ENCODE peak calls at places on chromosomes 6 and 20, in ten cellular contexts. L is SK-N-SH, P is H1, Y is stomach, V is A549, M is transverse colon, F is HepG2, R is esophagus muscularis mucosa, J is K562, E is ovary. Z is an unnamed sample.

GRCh38 chr20:956330-956951 is 40.3 kb upstream of the ANGPT4 start:
- DNase-seq in F (peak; percentile 74), J (peak; percentile 21), R (no peak), L (peak; percentile 87), M (peak; percentile 61), V (peak; percentile 89), E (peak; percentile 82), Y (peak; percentile 77), P (peak; percentile 53), Z (peak; percentile 58)

GRCh38 chr6:17204548-17204947 is 76.6 kb upstream of the RBM24 start:
- DNase-seq in E (no peak), P (no peak), M (no peak), R (no peak), J (no peak), L (no peak), Y (no peak), V (no peak), F (no peak), Z (no peak)

GRCh38 chr6:121951918-121952379 is 447.5 kb upstream of the HSF2 start:
- DNase-seq in L (no peak), V (no peak), M (no peak), Y (no peak), P (no peak), J (no peak), R (no peak), F (no peak), E (no peak), Z (no peak)

GRCh38 chr20:61120595-61121515 is 131.2 kb upstream of the CDH4 start:
- DNase-seq in F (peak; percentile 67), V (no peak), J (no peak), M (no peak), R (no peak), E (no peak), P (peak; percentile 25), L (no peak), Y (no peak), Z (peak; percentile 71)

GRCh38 chr20:64107736-64108457 is 532 bp upstream of the NPBWR2 start:
- DNase-seq in M (peak; percentile 6), E (no peak), J (no peak), P (no peak), R (no peak), V (no peak), Y (no peak), L (no peak), F (no peak), Z (no peak)

GRCh38 chr20:38674178-38675133 is 49.8 kb upstream of the SLC32A1 start:
- DNase-seq in V (no peak), P (peak; percentile 71), E (peak; percentile 66), L (peak; percentile 99), R (no peak), M (peak; percentile 11), F (no peak), J (peak; percentile 99), Y (no peak), Z (no peak)

GRCh38 chr6:3421763-3422456 is 34.9 kb downstream of the SLC22A23 start:
- DNase-seq in J (peak; percentile 40), Y (no peak), F (no peak), R (no peak), M (no peak), V (no peak), P (no peak), E (no peak), L (no peak), Z (no peak)

GRCh38 chr6:30902709-30903108 is 5.3 kb upstream of the GTF2H4 start:
- DNase-seq in L (no peak), V (no peak), E (no peak), F (no peak), M (no peak), J (no peak), Y (no peak), P (no peak), R (no peak), Z (no peak)

GRCh38 chr6:8017276-8017701 is 46.9 kb downstream of the BLOC1S5 start:
- DNase-seq in M (no peak), J (no peak), R (no peak), V (no peak), L (no peak), P (no peak), Y (no peak), E (no peak), F (no peak), Z (no peak)

GRCh38 chr6:28124971-28125353 is 553 bp downstream of the ZSCAN16 start:
- DNase-seq in P (no peak), E (no peak), Y (no peak), F (no peak), R (no peak), M (no peak), V (no peak), J (no peak), L (no peak), Z (no peak)

GRCh38 chr6:28125396-28125795 is 987 bp downstream of the ZSCAN16 start:
- DNase-seq in F (no peak), V (no peak), E (no peak), Y (no peak), P (no peak), L (no peak), J (no peak), R (no peak), M (no peak), Z (no peak)

DNA sequence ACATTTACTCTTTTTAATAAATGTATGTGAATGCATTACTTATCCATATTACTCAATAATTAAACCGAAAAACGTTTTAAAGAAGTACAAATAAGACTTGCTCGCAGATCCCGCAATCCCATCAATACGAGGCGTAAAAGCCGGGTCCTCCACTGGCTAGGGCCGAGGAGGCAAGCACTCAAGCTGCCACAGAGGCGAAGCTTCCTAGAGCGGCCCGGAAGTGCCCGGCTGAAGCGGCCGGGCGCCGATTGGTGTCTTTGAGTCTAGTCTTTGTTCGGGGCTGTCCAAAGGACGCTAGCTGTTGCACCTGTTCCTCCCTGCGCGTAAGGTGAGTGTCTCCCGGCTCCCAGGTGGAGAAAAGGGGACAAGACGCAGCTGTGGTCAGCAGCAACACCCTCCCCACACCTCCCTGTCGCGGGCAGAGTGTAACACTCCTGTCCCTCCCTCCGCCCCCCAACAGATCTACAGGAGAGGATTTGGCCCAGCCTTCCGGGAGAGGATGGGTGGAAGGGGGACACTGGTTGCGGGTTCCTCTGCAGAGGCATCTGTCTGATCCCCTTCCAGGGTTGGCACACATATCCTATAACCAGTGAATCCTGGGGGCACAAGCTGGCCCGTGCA is at the start of gene ZSCAN16:
- DNase-seq in M (peak; percentile 90), F (peak; percentile 87), V (peak; percentile 67), R (peak; percentile 93), J (no peak), Y (peak; percentile 84), L (peak; percentile 81), E (peak; percentile 86), P (peak; percentile 64), Z (peak; percentile 44)
- H3K4me1 ChIP-seq in M (peaks cover 14% of the 10 kb centered on the region), F (peaks cover 24% of the 10 kb centered on the region), V (peaks cover 8% of the 10 kb centered on the region), R (peaks cover 21% of the 10 kb centered on the region), J (peaks cover 4% of the 10 kb centered on the region), Y (peaks cover 7% of the 10 kb centered on the region), L (peaks cover 10% of the 10 kb centered on the region), E (peaks cover 4% of the 10 kb centered on the region), P (no peaks in the 10 kb centered on the region), Z (peaks cover 7% of the 10 kb centered on the region)

GRCh38 chr6:139690007-139690406 is 315.6 kb upstream of the CITED2 start:
- DNase-seq in F (no peak), M (no peak), V (no peak), L (no peak), J (no peak), R (no peak), P (no peak), E (no peak), Y (no peak), Z (no peak)
- TF ChIP-seq EP300 in F (no peak), M (no peak), V (no peak), L (no peak), J (no peak), R (no peak), P (no peak), E (no peak), Y (no peak), Z (no peak)

GRCh38 chr20:48825551-48825885 is 2.3 kb downstream of the PREX1 start:
- DNase-seq in V (no peak), R (no peak), F (no peak), M (no peak), L (no peak), Y (no peak), J (no peak), P (no peak), E (no peak), Z (no peak)

GRCh38 chr20:48824830-48825550 is 2.8 kb downstream of the PREX1 start:
- DNase-seq in M (no peak), F (no peak), R (no peak), P (no peak), V (no peak), Y (no peak), J (no peak), E (no peak), L (no peak), Z (no peak)

GRCh38 chr20:48822879-48823385 is 4.9 kb downstream of the PREX1 start:
- DNase-seq in M (peak; percentile 24), J (no peak), R (no peak), L (no peak), Y (no peak), P (no peak), V (no peak), F (no peak), E (no peak), Z (no peak)

GRCh38 chr20:48823476-48823875 is 4.3 kb downstream of the PREX1 start:
- DNase-seq in E (no peak), L (no peak), P (no peak), V (no peak), J (no peak), M (no peak), Y (no peak), F (no peak), R (no peak), Z (no peak)

GRCh38 chr20:48823960-48824497 is 3.8 kb downstream of the PREX1 start:
- DNase-seq in E (no peak), V (no peak), M (no peak), Y (no peak), P (no peak), J (no peak), F (no peak), R (no peak), L (no peak), Z (no peak)
- H3K4me1 ChIP-seq in E (peaks cover 3% of the 10 kb centered on the region), V (peaks cover 9% of the 10 kb centered on the region), M (no peaks in the 10 kb centered on the region), Y (no peaks in the 10 kb centered on the region), P (peaks cover 4% of the 10 kb centered on the region), J (peaks cover 17% of the 10 kb centered on the region), F (no peaks in the 10 kb centered on the region), R (peaks cover 33% of the 10 kb centered on the region), L (peaks cover 5% of the 10 kb centered on the region), Z (peaks cover 60% of the 10 kb centered on the region)

GRCh38 chr20:20695250-20695816 is 17.1 kb downstream of the RALGAPA2 start:
- DNase-seq in P (no peak), V (no peak), E (no peak), F (peak; percentile 82), Y (no peak), R (no peak), J (no peak), M (no peak), L (no peak), Z (no peak)
- TF ChIP-seq EP300 in P (no peak), V (no peak), E (no peak), F (no peak), Y (no peak), R (no peak), J (no peak), M (no peak), L (no peak), Z (no peak)

GRCh38 chr6:158763440-158764187 is 55.6 kb downstream of the EZR start:
- DNase-seq in F (no peak), V (no peak), Y (no peak), P (no peak), M (no peak), L (no peak), E (no peak), J (no peak), R (no peak), Z (no peak)
- H3K4me1 ChIP-seq in F (no peaks in the 10 kb centered on the region), V (no peaks in the 10 kb centered on the region), Y (no peaks in the 10 kb centered on the region), P (peaks cover 4% of the 10 kb centered on the region), M (no peaks in the 10 kb centered on the region), L (peaks cover 31% of the 10 kb centered on the region), E (no peaks in the 10 kb centered on the region), J (peaks cover 32% of the 10 kb centered on the region), R (peaks cover 22% of the 10 kb centered on the region), Z (no peaks in the 10 kb centered on the region)

GRCh38 chr20:8803065-8803464 is 265.8 kb upstream of the PLCB4 start:
- DNase-seq in F (no peak), Y (no peak), E (no peak), M (no peak), L (peak; percentile 11), P (no peak), V (no peak), J (no peak), R (no peak), Z (no peak)
- TF ChIP-seq EP300 in F (no peak), Y (no peak), E (no peak), M (no peak), L (no peak), P (no peak), V (no peak), J (no peak), R (no peak), Z (no peak)

Z was measured in tibial nerve.